ENCODE peak calls at places on chromosomes 1 and 21, in nine cellular contexts. One of them, this sample, is unnamed.

GRCh38 chr1:219907772-219908070 is 20.6 kb downstream of the SLC30A10 start:
- DNase-seq in fibroblast of lung: no peak
- DNase-seq in H9: no peak
- DNase-seq in colonic mucosa: no peak
- DNase-seq in Karpas-422: no peak
- DNase-seq in endothelial cell of umbilical vein: no peak
- DNase-seq in IMR-90: no peak
- DNase-seq in SK-N-SH: no peak
- DNase-seq in PC-3: no peak
- DNase-seq in this sample: no peak

GRCh38 chr1:212315907-212316306 is 30.7 kb downstream of the PPP2R5A start:
- DNase-seq in fibroblast of lung: no peak
- DNase-seq in H9: peak
- DNase-seq in colonic mucosa: peak
- DNase-seq in Karpas-422: peak
- DNase-seq in endothelial cell of umbilical vein: peak
- DNase-seq in IMR-90: no peak
- DNase-seq in SK-N-SH: no peak
- DNase-seq in PC-3: peak
- DNase-seq in this sample: no peak

GRCh38 chr1:214827883-214828282 is 224.9 kb downstream of the CENPF start:
- DNase-seq in fibroblast of lung: no peak
- DNase-seq in H9: no peak
- DNase-seq in colonic mucosa: no peak
- DNase-seq in Karpas-422: no peak
- DNase-seq in endothelial cell of umbilical vein: no peak
- DNase-seq in IMR-90: no peak
- DNase-seq in SK-N-SH: no peak
- DNase-seq in PC-3: no peak
- DNase-seq in this sample: no peak

GRCh38 chr1:27503961-27504587 is 14.1 kb upstream of the WASF2 start:
- DNase-seq in fibroblast of lung: peak
- DNase-seq in H9: no peak
- DNase-seq in colonic mucosa: no peak
- DNase-seq in Karpas-422: no peak
- DNase-seq in endothelial cell of umbilical vein: peak
- DNase-seq in IMR-90: peak
- DNase-seq in SK-N-SH: no peak
- DNase-seq in PC-3: no peak
- DNase-seq in this sample: peak

GRCh38 chr1:110686188-110686587 is 11.4 kb upstream of the KCNA3 start:
- DNase-seq in fibroblast of lung: no peak
- DNase-seq in H9: no peak
- DNase-seq in colonic mucosa: no peak
- DNase-seq in Karpas-422: no peak
- DNase-seq in endothelial cell of umbilical vein: no peak
- DNase-seq in IMR-90: no peak
- DNase-seq in SK-N-SH: no peak
- DNase-seq in PC-3: no peak
- DNase-seq in this sample: no peak

GRCh38 chr1:4605158-4605557 is 49.3 kb upstream of the AJAP1 start:
- DNase-seq in fibroblast of lung: no peak
- DNase-seq in H9: no peak
- DNase-seq in colonic mucosa: no peak
- DNase-seq in Karpas-422: no peak
- DNase-seq in endothelial cell of umbilical vein: no peak
- DNase-seq in IMR-90: no peak
- DNase-seq in SK-N-SH: no peak
- DNase-seq in PC-3: no peak
- DNase-seq in this sample: peak

GRCh38 chr1:54857741-54858665 is 29.0 kb downstream of the DHCR24 start:
- DNase-seq in fibroblast of lung: peak
- DNase-seq in H9: no peak
- DNase-seq in colonic mucosa: no peak
- DNase-seq in Karpas-422: no peak
- DNase-seq in endothelial cell of umbilical vein: no peak
- DNase-seq in IMR-90: peak
- DNase-seq in SK-N-SH: no peak
- DNase-seq in PC-3: peak
- DNase-seq in this sample: peak

GRCh38 chr1:48923116-48923515 is 146.4 kb upstream of the BEND5 start:
- DNase-seq in fibroblast of lung: no peak
- DNase-seq in H9: no peak
- DNase-seq in colonic mucosa: no peak
- DNase-seq in Karpas-422: no peak
- DNase-seq in endothelial cell of umbilical vein: no peak
- DNase-seq in IMR-90: no peak
- DNase-seq in SK-N-SH: no peak
- DNase-seq in PC-3: no peak
- DNase-seq in this sample: no peak

GRCh38 chr21:26167593-26167992 is 3.0 kb downstream of the APP start:
- DNase-seq in fibroblast of lung: no peak
- DNase-seq in H9: no peak
- DNase-seq in colonic mucosa: no peak
- DNase-seq in Karpas-422: no peak
- DNase-seq in endothelial cell of umbilical vein: peak
- DNase-seq in IMR-90: no peak
- DNase-seq in SK-N-SH: no peak
- DNase-seq in PC-3: no peak
- DNase-seq in this sample: no peak

GRCh38 chr1:67013573-67013972 is 40.4 kb downstream of the SLC35D1 start:
- DNase-seq in fibroblast of lung: peak
- DNase-seq in H9: no peak
- DNase-seq in colonic mucosa: no peak
- DNase-seq in Karpas-422: no peak
- DNase-seq in endothelial cell of umbilical vein: no peak
- DNase-seq in IMR-90: peak
- DNase-seq in SK-N-SH: no peak
- DNase-seq in PC-3: peak
- DNase-seq in this sample: no peak

GRCh38 chr1:47231314-47232186 is 475 bp downstream of the TAL1 start:
- DNase-seq in fibroblast of lung: peak
- DNase-seq in H9: peak
- DNase-seq in colonic mucosa: no peak
- DNase-seq in Karpas-422: no peak
- DNase-seq in endothelial cell of umbilical vein: peak
- DNase-seq in IMR-90: peak
- DNase-seq in SK-N-SH: peak
- DNase-seq in PC-3: no peak
- DNase-seq in this sample: no peak

GRCh38 chr1:31218705-31219104 is 21.0 kb downstream of the NKAIN1 start:
- DNase-seq in fibroblast of lung: no peak
- DNase-seq in H9: no peak
- DNase-seq in colonic mucosa: no peak
- DNase-seq in Karpas-422: no peak
- DNase-seq in endothelial cell of umbilical vein: no peak
- DNase-seq in IMR-90: no peak
- DNase-seq in SK-N-SH: peak
- DNase-seq in PC-3: no peak
- DNase-seq in this sample: no peak

GRCh38 chr1:200033511-200034261 is 6.2 kb downstream of the NR5A2 start:
- DNase-seq in fibroblast of lung: no peak
- DNase-seq in H9: peak
- DNase-seq in colonic mucosa: peak
- DNase-seq in Karpas-422: no peak
- DNase-seq in endothelial cell of umbilical vein: no peak
- DNase-seq in IMR-90: no peak
- DNase-seq in SK-N-SH: no peak
- DNase-seq in PC-3: no peak
- DNase-seq in this sample: no peak

GRCh38 chr1:202009326-202010031 is 908 bp upstream of the ELF3 start:
- DNase-seq in fibroblast of lung: peak
- DNase-seq in H9: peak
- DNase-seq in colonic mucosa: peak
- DNase-seq in Karpas-422: peak
- DNase-seq in endothelial cell of umbilical vein: peak
- DNase-seq in IMR-90: peak
- DNase-seq in SK-N-SH: peak
- DNase-seq in PC-3: peak
- DNase-seq in this sample: peak

DNA sequence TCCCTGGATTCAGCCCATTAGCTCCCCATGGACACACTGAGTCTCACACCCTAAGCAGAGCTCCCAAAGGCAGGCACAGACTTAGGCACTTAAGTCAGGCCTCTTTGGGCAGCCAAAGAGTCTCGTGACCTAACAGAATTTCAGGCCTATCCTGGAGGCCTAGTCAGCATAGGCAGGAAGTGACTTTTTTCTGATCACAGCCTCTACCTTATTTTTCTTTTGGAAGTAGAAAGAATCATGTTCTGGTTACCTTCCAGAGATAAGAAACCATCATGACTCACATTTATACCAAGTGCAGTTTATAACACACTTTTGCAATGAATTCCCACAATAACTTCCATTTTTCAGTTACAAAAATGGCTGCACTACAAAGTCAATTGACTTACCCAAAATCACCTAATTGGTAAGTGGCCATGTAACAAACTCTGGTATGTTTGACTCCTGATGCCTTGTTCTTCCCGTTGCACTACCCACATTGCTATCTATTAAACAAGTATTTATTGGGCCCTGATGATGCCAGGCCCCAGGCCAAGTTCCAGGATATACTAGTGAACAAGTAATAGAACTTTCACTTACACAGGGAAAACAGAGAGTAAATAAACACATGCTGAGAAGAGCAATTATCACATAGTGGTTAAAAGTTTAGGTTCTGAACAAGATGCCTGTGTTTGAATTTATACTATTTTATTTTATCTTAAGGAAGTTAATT is 74.3 kb downstream of the SH3GLB1 start:
- DNase-seq in fibroblast of lung: peak
- DNase-seq in H9: no peak
- DNase-seq in colonic mucosa: no peak
- DNase-seq in Karpas-422: no peak
- DNase-seq in endothelial cell of umbilical vein: peak
- DNase-seq in IMR-90: peak
- DNase-seq in SK-N-SH: no peak
- DNase-seq in PC-3: peak
- DNase-seq in this sample: no peak
- H3K9ac ChIP-seq in fibroblast of lung: no peak
- H3K9ac ChIP-seq in H9: no peak
- H3K9ac ChIP-seq in colonic mucosa: no peak
- H3K9ac ChIP-seq in Karpas-422: no peak
- H3K9ac ChIP-seq in endothelial cell of umbilical vein: no peak
- H3K9ac ChIP-seq in IMR-90: no peak
- H3K9ac ChIP-seq in SK-N-SH: no peak
- H3K9ac ChIP-seq in PC-3: no peak
- H3K9ac ChIP-seq in this sample: no peak

GRCh38 chr1:234185438-234185837 is 187.8 kb upstream of the COA6 start:
- DNase-seq in fibroblast of lung: no peak
- DNase-seq in H9: no peak
- DNase-seq in colonic mucosa: no peak
- DNase-seq in Karpas-422: no peak
- DNase-seq in endothelial cell of umbilical vein: no peak
- DNase-seq in IMR-90: no peak
- DNase-seq in SK-N-SH: no peak
- DNase-seq in PC-3: no peak
- DNase-seq in this sample: no peak

GRCh38 chr1:234186037-234186688 is 187.1 kb upstream of the COA6 start:
- DNase-seq in fibroblast of lung: peak
- DNase-seq in H9: no peak
- DNase-seq in colonic mucosa: no peak
- DNase-seq in Karpas-422: no peak
- DNase-seq in endothelial cell of umbilical vein: no peak
- DNase-seq in IMR-90: peak
- DNase-seq in SK-N-SH: no peak
- DNase-seq in PC-3: peak
- DNase-seq in this sample: no peak

DNA sequence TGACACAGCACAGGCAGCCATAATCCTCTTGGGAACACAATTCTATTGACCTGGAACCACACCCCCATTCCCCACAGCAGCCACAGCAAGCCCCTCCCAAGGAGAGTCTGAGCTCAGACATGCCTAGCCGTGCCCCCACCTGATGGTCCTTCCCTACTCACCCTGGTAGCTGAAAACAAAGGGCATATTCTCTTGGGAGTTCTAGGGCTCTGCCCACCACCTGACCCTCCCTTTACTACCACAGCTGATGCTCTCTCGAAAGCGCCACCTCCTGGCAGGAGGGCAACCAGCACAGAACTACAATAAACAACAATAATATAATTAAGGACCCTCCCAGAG is 184.8 kb upstream of the COA6 start:
- DNase-seq in fibroblast of lung: no peak
- DNase-seq in H9: peak
- DNase-seq in colonic mucosa: no peak
- DNase-seq in Karpas-422: peak
- DNase-seq in endothelial cell of umbilical vein: no peak
- DNase-seq in IMR-90: no peak
- DNase-seq in SK-N-SH: no peak
- DNase-seq in PC-3: peak
- DNase-seq in this sample: no peak
- H3K9ac ChIP-seq in fibroblast of lung: no peak
- H3K9ac ChIP-seq in H9: no peak
- H3K9ac ChIP-seq in colonic mucosa: no peak
- H3K9ac ChIP-seq in Karpas-422: no peak
- H3K9ac ChIP-seq in endothelial cell of umbilical vein: no peak
- H3K9ac ChIP-seq in IMR-90: no peak
- H3K9ac ChIP-seq in SK-N-SH: no peak
- H3K9ac ChIP-seq in PC-3: no peak
- H3K9ac ChIP-seq in this sample: no peak

DNA sequence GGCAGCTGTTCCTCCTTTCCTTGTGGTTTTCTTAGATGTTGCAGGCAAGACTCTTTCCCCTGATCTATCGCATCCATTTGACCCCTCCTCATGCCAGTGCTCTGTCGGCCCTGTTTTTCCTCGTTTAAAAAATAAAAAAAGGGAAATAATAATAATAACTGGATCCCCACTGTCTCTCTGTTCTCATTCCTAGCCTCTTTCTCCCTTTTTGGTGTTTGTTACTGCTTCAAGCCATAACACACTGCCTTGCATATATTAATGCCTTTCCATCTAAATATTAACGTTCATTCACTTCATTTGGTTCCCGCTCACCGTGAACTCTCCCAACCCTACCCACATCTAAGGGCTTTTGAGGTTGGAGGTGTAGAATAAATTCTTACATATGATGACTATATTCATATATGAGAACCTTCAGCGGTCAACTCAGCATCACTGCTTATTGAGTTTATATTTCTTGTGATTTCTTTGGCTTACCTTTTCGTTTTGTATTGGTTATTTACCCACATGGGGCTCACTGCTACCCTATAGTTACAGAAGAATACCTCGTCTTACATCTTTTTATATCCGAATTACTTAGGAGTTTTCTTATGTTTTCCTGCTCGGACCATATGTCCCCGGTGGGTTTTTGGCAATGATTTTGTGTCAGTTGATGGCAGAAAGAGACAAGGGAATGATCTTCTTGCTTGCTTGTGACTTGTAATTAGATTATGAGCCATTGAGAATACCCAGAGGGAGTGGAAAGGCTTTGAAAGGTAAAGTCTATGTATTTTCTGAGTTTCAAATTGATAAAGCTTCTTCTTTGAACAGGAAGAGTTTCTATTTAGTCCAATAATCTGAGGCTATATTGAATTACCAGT is 805 bp downstream of the ATG4C start:
- DNase-seq in fibroblast of lung: no peak
- DNase-seq in H9: no peak
- DNase-seq in colonic mucosa: no peak
- DNase-seq in Karpas-422: peak
- DNase-seq in endothelial cell of umbilical vein: peak
- DNase-seq in IMR-90: peak
- DNase-seq in SK-N-SH: peak
- DNase-seq in PC-3: no peak
- DNase-seq in this sample: no peak
- H3K9ac ChIP-seq in fibroblast of lung: peak
- H3K9ac ChIP-seq in H9: peak
- H3K9ac ChIP-seq in colonic mucosa: peak
- H3K9ac ChIP-seq in Karpas-422: peak
- H3K9ac ChIP-seq in endothelial cell of umbilical vein: peak
- H3K9ac ChIP-seq in IMR-90: peak
- H3K9ac ChIP-seq in SK-N-SH: peak
- H3K9ac ChIP-seq in PC-3: peak
- H3K9ac ChIP-seq in this sample: peak

GRCh38 chr1:7177438-7178126 is 392.3 kb downstream of the CAMTA1 start:
- DNase-seq in fibroblast of lung: no peak
- DNase-seq in H9: peak
- DNase-seq in colonic mucosa: no peak
- DNase-seq in Karpas-422: no peak
- DNase-seq in endothelial cell of umbilical vein: no peak
- DNase-seq in IMR-90: no peak
- DNase-seq in SK-N-SH: no peak
- DNase-seq in PC-3: no peak
- DNase-seq in this sample: no peak
- H3K9ac ChIP-seq in fibroblast of lung: no peak
- H3K9ac ChIP-seq in H9: no peak
- H3K9ac ChIP-seq in colonic mucosa: no peak
- H3K9ac ChIP-seq in Karpas-422: no peak
- H3K9ac ChIP-seq in endothelial cell of umbilical vein: no peak
- H3K9ac ChIP-seq in IMR-90: no peak
- H3K9ac ChIP-seq in SK-N-SH: no peak
- H3K9ac ChIP-seq in PC-3: no peak
- H3K9ac ChIP-seq in this sample: no peak

This sample was measured in kidney.